ENCODE peak calls at places on chromosomes 13 and 19, in seven cellular contexts. One of them, this sample, is unnamed.

GRCh38 chr13:110887955-110888333 is 26.9 kb downstream of the ANKRD10 start:
- DNase-seq in mucosa of descending colon: no peak
- DNase-seq in left colon: no peak
- DNase-seq in MV-4-11: no peak
- DNase-seq in cardiac fibroblast: no peak
- DNase-seq in activated CD8-positive, alpha-beta T cell treated with anti-CD3 and anti-CD28 coated beads, Interleukin-2, amount 10 ng/mL, durations not matched to agents 7 days and 5 days: no peak
- DNase-seq in AG09319: no peak
- DNase-seq in this sample: no peak

GRCh38 chr13:44302233-44302632 is 71.4 kb upstream of the SERP2 start:
- DNase-seq in mucosa of descending colon: no peak
- DNase-seq in left colon: no peak
- DNase-seq in MV-4-11: no peak
- DNase-seq in cardiac fibroblast: peak
- DNase-seq in activated CD8-positive, alpha-beta T cell treated with anti-CD3 and anti-CD28 coated beads, Interleukin-2, amount 10 ng/mL, durations not matched to agents 7 days and 5 days: no peak
- DNase-seq in AG09319: no peak
- DNase-seq in this sample: no peak

GRCh38 chr19:54369082-54369691 is 4.5 kb upstream of the LAIR1 start:
- DNase-seq in mucosa of descending colon: no peak
- DNase-seq in left colon: no peak
- DNase-seq in MV-4-11: peak
- DNase-seq in cardiac fibroblast: no peak
- DNase-seq in activated CD8-positive, alpha-beta T cell treated with anti-CD3 and anti-CD28 coated beads, Interleukin-2, amount 10 ng/mL, durations not matched to agents 7 days and 5 days: no peak
- DNase-seq in AG09319: no peak
- DNase-seq in this sample: no peak

GRCh38 chr19:56142087-56142787 is 1.1 kb downstream of the ZNF444 start:
- DNase-seq in mucosa of descending colon: no peak
- DNase-seq in left colon: peak
- DNase-seq in MV-4-11: no peak
- DNase-seq in cardiac fibroblast: no peak
- DNase-seq in activated CD8-positive, alpha-beta T cell treated with anti-CD3 and anti-CD28 coated beads, Interleukin-2, amount 10 ng/mL, durations not matched to agents 7 days and 5 days: no peak
- DNase-seq in AG09319: no peak
- DNase-seq in this sample: peak

GRCh38 chr19:10603873-10604459 is 16.9 kb upstream of the AP1M2 start:
- DNase-seq in mucosa of descending colon: no peak
- DNase-seq in left colon: no peak
- DNase-seq in MV-4-11: peak
- DNase-seq in cardiac fibroblast: peak
- DNase-seq in activated CD8-positive, alpha-beta T cell treated with anti-CD3 and anti-CD28 coated beads, Interleukin-2, amount 10 ng/mL, durations not matched to agents 7 days and 5 days: peak
- DNase-seq in AG09319: no peak
- DNase-seq in this sample: no peak

GRCh38 chr19:13012690-13013608 is 17.7 kb downstream of the NFIX start:
- DNase-seq in mucosa of descending colon: peak
- DNase-seq in left colon: peak
- DNase-seq in MV-4-11: peak
- DNase-seq in cardiac fibroblast: peak
- DNase-seq in activated CD8-positive, alpha-beta T cell treated with anti-CD3 and anti-CD28 coated beads, Interleukin-2, amount 10 ng/mL, durations not matched to agents 7 days and 5 days: peak
- DNase-seq in AG09319: no peak
- DNase-seq in this sample: no peak

GRCh38 chr13:33235564-33235963 is 50.0 kb downstream of the STARD13 start:
- DNase-seq in mucosa of descending colon: no peak
- DNase-seq in left colon: no peak
- DNase-seq in MV-4-11: no peak
- DNase-seq in cardiac fibroblast: peak
- DNase-seq in activated CD8-positive, alpha-beta T cell treated with anti-CD3 and anti-CD28 coated beads, Interleukin-2, amount 10 ng/mL, durations not matched to agents 7 days and 5 days: no peak
- DNase-seq in AG09319: no peak
- DNase-seq in this sample: no peak

GRCh38 chr19:23774156-23774971 is 15.7 kb upstream of the ZNF681 start:
- DNase-seq in mucosa of descending colon: no peak
- DNase-seq in left colon: no peak
- DNase-seq in MV-4-11: peak
- DNase-seq in cardiac fibroblast: peak
- DNase-seq in activated CD8-positive, alpha-beta T cell treated with anti-CD3 and anti-CD28 coated beads, Interleukin-2, amount 10 ng/mL, durations not matched to agents 7 days and 5 days: no peak
- DNase-seq in AG09319: no peak
- DNase-seq in this sample: no peak

GRCh38 chr19:55014714-55015113 is 23.4 kb downstream of the GP6 start:
- DNase-seq in mucosa of descending colon: no peak
- DNase-seq in left colon: no peak
- DNase-seq in MV-4-11: no peak
- DNase-seq in cardiac fibroblast: no peak
- DNase-seq in activated CD8-positive, alpha-beta T cell treated with anti-CD3 and anti-CD28 coated beads, Interleukin-2, amount 10 ng/mL, durations not matched to agents 7 days and 5 days: peak
- DNase-seq in AG09319: no peak
- DNase-seq in this sample: no peak

GRCh38 chr19:2154587-2155075 is 3.3 kb upstream of the AP3D1 start:
- DNase-seq in mucosa of descending colon: peak
- DNase-seq in left colon: peak
- DNase-seq in MV-4-11: no peak
- DNase-seq in cardiac fibroblast: peak
- DNase-seq in activated CD8-positive, alpha-beta T cell treated with anti-CD3 and anti-CD28 coated beads, Interleukin-2, amount 10 ng/mL, durations not matched to agents 7 days and 5 days: no peak
- DNase-seq in AG09319: no peak
- DNase-seq in this sample: no peak

GRCh38 chr19:10508707-10509106 is 5.6 kb upstream of the KEAP1 start:
- DNase-seq in mucosa of descending colon: no peak
- DNase-seq in left colon: no peak
- DNase-seq in MV-4-11: peak
- DNase-seq in cardiac fibroblast: peak
- DNase-seq in activated CD8-positive, alpha-beta T cell treated with anti-CD3 and anti-CD28 coated beads, Interleukin-2, amount 10 ng/mL, durations not matched to agents 7 days and 5 days: no peak
- DNase-seq in AG09319: no peak
- DNase-seq in this sample: no peak

GRCh38 chr13:26050568-26051230 is 1.1 kb downstream of the SHISA2 start:
- DNase-seq in mucosa of descending colon: no peak
- DNase-seq in left colon: no peak
- DNase-seq in MV-4-11: no peak
- DNase-seq in cardiac fibroblast: peak
- DNase-seq in activated CD8-positive, alpha-beta T cell treated with anti-CD3 and anti-CD28 coated beads, Interleukin-2, amount 10 ng/mL, durations not matched to agents 7 days and 5 days: no peak
- DNase-seq in AG09319: no peak
- DNase-seq in this sample: peak

GRCh38 chr19:32519023-32519422 is 62.0 kb upstream of the PDCD5 start:
- DNase-seq in mucosa of descending colon: no peak
- DNase-seq in left colon: no peak
- DNase-seq in MV-4-11: peak
- DNase-seq in cardiac fibroblast: peak
- DNase-seq in activated CD8-positive, alpha-beta T cell treated with anti-CD3 and anti-CD28 coated beads, Interleukin-2, amount 10 ng/mL, durations not matched to agents 7 days and 5 days: no peak
- DNase-seq in AG09319: no peak
- DNase-seq in this sample: no peak

GRCh38 chr13:102838273-102838672 is 7.6 kb upstream of the ERCC5 start:
- DNase-seq in mucosa of descending colon: no peak
- DNase-seq in left colon: no peak
- DNase-seq in MV-4-11: no peak
- DNase-seq in cardiac fibroblast: no peak
- DNase-seq in activated CD8-positive, alpha-beta T cell treated with anti-CD3 and anti-CD28 coated beads, Interleukin-2, amount 10 ng/mL, durations not matched to agents 7 days and 5 days: no peak
- DNase-seq in AG09319: no peak
- DNase-seq in this sample: no peak

GRCh38 chr19:7916137-7916907 is 1.7 kb downstream of the TGFBR3L start:
- DNase-seq in mucosa of descending colon: peak
- DNase-seq in left colon: peak
- DNase-seq in MV-4-11: peak
- DNase-seq in cardiac fibroblast: peak
- DNase-seq in activated CD8-positive, alpha-beta T cell treated with anti-CD3 and anti-CD28 coated beads, Interleukin-2, amount 10 ng/mL, durations not matched to agents 7 days and 5 days: peak
- DNase-seq in AG09319: no peak
- DNase-seq in this sample: no peak

GRCh38 chr13:98821372-98822237 is 69.1 kb upstream of the SLC15A1 start:
- DNase-seq in mucosa of descending colon: no peak
- DNase-seq in left colon: no peak
- DNase-seq in MV-4-11: no peak
- DNase-seq in cardiac fibroblast: peak
- DNase-seq in activated CD8-positive, alpha-beta T cell treated with anti-CD3 and anti-CD28 coated beads, Interleukin-2, amount 10 ng/mL, durations not matched to agents 7 days and 5 days: no peak
- DNase-seq in AG09319: peak
- DNase-seq in this sample: no peak

GRCh38 chr19:6363429-6363828 is 2.1 kb downstream of the CLPP start:
- DNase-seq in mucosa of descending colon: no peak
- DNase-seq in left colon: no peak
- DNase-seq in MV-4-11: no peak
- DNase-seq in cardiac fibroblast: no peak
- DNase-seq in activated CD8-positive, alpha-beta T cell treated with anti-CD3 and anti-CD28 coated beads, Interleukin-2, amount 10 ng/mL, durations not matched to agents 7 days and 5 days: no peak
- DNase-seq in AG09319: no peak
- DNase-seq in this sample: no peak

GRCh38 chr13:35723820-35724219 is 247.3 kb upstream of the MAB21L1 start:
- DNase-seq in mucosa of descending colon: no peak
- DNase-seq in left colon: no peak
- DNase-seq in MV-4-11: peak
- DNase-seq in cardiac fibroblast: peak
- DNase-seq in activated CD8-positive, alpha-beta T cell treated with anti-CD3 and anti-CD28 coated beads, Interleukin-2, amount 10 ng/mL, durations not matched to agents 7 days and 5 days: no peak
- DNase-seq in AG09319: no peak
- DNase-seq in this sample: no peak

GRCh38 chr19:3699071-3699740 is 1.1 kb downstream of the PIP5K1C start:
- DNase-seq in mucosa of descending colon: peak
- DNase-seq in left colon: peak
- DNase-seq in MV-4-11: peak
- DNase-seq in cardiac fibroblast: peak
- DNase-seq in activated CD8-positive, alpha-beta T cell treated with anti-CD3 and anti-CD28 coated beads, Interleukin-2, amount 10 ng/mL, durations not matched to agents 7 days and 5 days: peak
- DNase-seq in AG09319: peak
- DNase-seq in this sample: no peak

GRCh38 chr19:40750035-40750284 is 317 bp downstream of the ACTMAP start:
- DNase-seq in mucosa of descending colon: no peak
- DNase-seq in left colon: no peak
- DNase-seq in MV-4-11: no peak
- DNase-seq in cardiac fibroblast: no peak
- DNase-seq in activated CD8-positive, alpha-beta T cell treated with anti-CD3 and anti-CD28 coated beads, Interleukin-2, amount 10 ng/mL, durations not matched to agents 7 days and 5 days: no peak
- DNase-seq in AG09319: no peak
- DNase-seq in this sample: no peak

GRCh38 chr19:3135961-3136683 is at the start of gene GNA15:
- DNase-seq in mucosa of descending colon: peak
- DNase-seq in left colon: peak
- DNase-seq in MV-4-11: peak
- DNase-seq in cardiac fibroblast: no peak
- DNase-seq in activated CD8-positive, alpha-beta T cell treated with anti-CD3 and anti-CD28 coated beads, Interleukin-2, amount 10 ng/mL, durations not matched to agents 7 days and 5 days: peak
- DNase-seq in AG09319: no peak
- DNase-seq in this sample: no peak

GRCh38 chr13:30376426-30377311 is 45.6 kb upstream of the UBE2L5 start:
- DNase-seq in mucosa of descending colon: peak
- DNase-seq in left colon: peak
- DNase-seq in MV-4-11: peak
- DNase-seq in cardiac fibroblast: no peak
- DNase-seq in activated CD8-positive, alpha-beta T cell treated with anti-CD3 and anti-CD28 coated beads, Interleukin-2, amount 10 ng/mL, durations not matched to agents 7 days and 5 days: peak
- DNase-seq in AG09319: no peak
- DNase-seq in this sample: peak

GRCh38 chr13:98940325-98940724 is 37.5 kb downstream of the DOCK9 start:
- DNase-seq in mucosa of descending colon: no peak
- DNase-seq in left colon: no peak
- DNase-seq in MV-4-11: no peak
- DNase-seq in cardiac fibroblast: no peak
- DNase-seq in activated CD8-positive, alpha-beta T cell treated with anti-CD3 and anti-CD28 coated beads, Interleukin-2, amount 10 ng/mL, durations not matched to agents 7 days and 5 days: no peak
- DNase-seq in AG09319: no peak
- DNase-seq in this sample: no peak

GRCh38 chr19:55156202-55157063 is 1.1 kb downstream of the TNNI3 start:
- DNase-seq in mucosa of descending colon: peak
- DNase-seq in left colon: peak
- DNase-seq in MV-4-11: no peak
- DNase-seq in cardiac fibroblast: no peak
- DNase-seq in activated CD8-positive, alpha-beta T cell treated with anti-CD3 and anti-CD28 coated beads, Interleukin-2, amount 10 ng/mL, durations not matched to agents 7 days and 5 days: peak
- DNase-seq in AG09319: no peak
- DNase-seq in this sample: peak

GRCh38 chr13:85520445-85520844 is 278.8 kb downstream of the SLITRK6 start:
- DNase-seq in mucosa of descending colon: no peak
- DNase-seq in left colon: no peak
- DNase-seq in MV-4-11: no peak
- DNase-seq in cardiac fibroblast: no peak
- DNase-seq in activated CD8-positive, alpha-beta T cell treated with anti-CD3 and anti-CD28 coated beads, Interleukin-2, amount 10 ng/mL, durations not matched to agents 7 days and 5 days: no peak
- DNase-seq in AG09319: peak
- DNase-seq in this sample: no peak

GRCh38 chr19:39971380-39971841 is 446 bp downstream of the PSMC4 start:
- DNase-seq in mucosa of descending colon: peak
- DNase-seq in left colon: no peak
- DNase-seq in MV-4-11: no peak
- DNase-seq in cardiac fibroblast: no peak
- DNase-seq in activated CD8-positive, alpha-beta T cell treated with anti-CD3 and anti-CD28 coated beads, Interleukin-2, amount 10 ng/mL, durations not matched to agents 7 days and 5 days: no peak
- DNase-seq in AG09319: no peak
- DNase-seq in this sample: no peak